ENCODE peak calls at places on chromosomes 3 and 15, in ten cellular contexts. X is NCI-H1694; K is brain microvascular endothelial cell; H is activated gamma-delta T cell treated with Interleukin-2 at 50 U/mL for 16 hours; O is body of pancreas; Y is NCI-H2081; B is stimulated activated CD4-positive, alpha-beta T cell treated with anti-CD3 and anti-CD28 coated beads, TNF-alpha, amount 100 ng/mL, for 1 hour; P is cardiac muscle cell; N is right cardiac atrium; M is AG08395. S is an unnamed sample.

GRCh38 chr15:67574981-67575632 is 32.6 kb downstream of the MAP2K5 start:
- DNase-seq in X (no peak), K (no peak), H (no peak), O (no peak), Y (no peak), B (no peak), P (peak; percentile 4), N (no peak), M (peak; percentile 19), S (no peak)

GRCh38 chr15:70081612-70082011 is 16.1 kb downstream of the TLE3 start:
- DNase-seq in X (no peak), K (no peak), H (no peak), O (no peak), Y (no peak), B (no peak), P (no peak), N (no peak), M (no peak), S (no peak)

GRCh38 chr15:50953302-50953701 is 44.8 kb downstream of the AP4E1 start:
- DNase-seq in X (no peak), K (peak; percentile 5), H (no peak), O (no peak), Y (no peak), B (no peak), P (no peak), N (no peak), M (no peak), S (no peak)

GRCh38 chr15:78938608-78939488 is 6.0 kb downstream of the CTSH start:
- DNase-seq in X (no peak), K (no peak), H (no peak), O (no peak), Y (no peak), B (no peak), P (no peak), N (no peak), M (no peak), S (no peak)

GRCh38 chr15:83289160-83289559 is 4.7 kb upstream of the BNC1 start:
- DNase-seq in X (no peak), K (no peak), H (no peak), O (no peak), Y (no peak), B (no peak), P (no peak), N (no peak), M (peak; percentile 55), S (no peak)

GRCh38 chr15:49817100-49817499 is 196.3 kb downstream of the DTWD1 start:
- DNase-seq in X (no peak), K (no peak), H (no peak), O (no peak), Y (no peak), B (no peak), P (no peak), N (no peak), M (no peak), S (no peak)

GRCh38 chr3:58580826-58581327 is 3.7 kb upstream of the FAM107A start:
- DNase-seq in X (no peak), K (no peak), H (no peak), O (no peak), Y (no peak), B (no peak), P (no peak), N (no peak), M (no peak), S (no peak)

GRCh38 chr3:73060302-73060723 is 1.1 kb upstream of the EBLN2 start:
- DNase-seq in X (no peak), K (no peak), H (no peak), O (no peak), Y (no peak), B (no peak), P (no peak), N (no peak), M (peak; percentile 20), S (no peak)

GRCh38 chr3:120013481-120013880 is 80.8 kb downstream of the GSK3B start:
- DNase-seq in X (no peak), K (no peak), H (no peak), O (no peak), Y (peak; percentile 7), B (no peak), P (no peak), N (no peak), M (no peak), S (no peak)

GRCh38 chr3:100650651-100651611 is 41.5 kb downstream of the ADGRG7 start:
- DNase-seq in X (no peak), K (peak; percentile 49), H (no peak), O (no peak), Y (no peak), B (no peak), P (no peak), N (no peak), M (peak; percentile 68), S (no peak)

GRCh38 chr3:51704511-51704950 is 2.3 kb upstream of the GRM2 start:
- DNase-seq in X (no peak), K (no peak), H (no peak), O (peak; percentile 3), Y (no peak), B (no peak), P (no peak), N (peak; percentile 7), M (no peak), S (no peak)

GRCh38 chr3:194051554-194052175 is 84.3 kb upstream of the HES1 start:
- DNase-seq in X (no peak), K (no peak), H (no peak), O (no peak), Y (peak; percentile 80), B (no peak), P (no peak), N (no peak), M (no peak), S (no peak)